ENCODE peak calls at places on chromosomes 12 and 14, in eight cellular contexts. F is K562, S is hepatocyte, T is ovary, E is upper lobe of left lung, A is A549, W is AG04450, O is left ventricle myocardium inferior. K is an unnamed sample. For H3K9me3, the result is how much of the 10 kb centered on the place peaks cover.

GRCh38 chr12:51954465-51955361 is 3.2 kb downstream of the ACVR1B start:
- DNase-seq in F (peak), S (peak), T (no peak), E (no peak), A (no peak), W (no peak), O (no peak), K (no peak)

GRCh38 chr12:12121022-12121421 is 50.3 kb downstream of the BCL2L14 start:
- DNase-seq in F (no peak), S (no peak), T (no peak), E (no peak), A (no peak), W (no peak), O (no peak), K (no peak)

GRCh38 chr14:33512201-33512600 is 438.7 kb downstream of the EGLN3 start:
- DNase-seq in F (no peak), S (no peak), T (no peak), E (no peak), A (no peak), W (no peak), O (no peak), K (no peak)

GRCh38 chr12:116454950-116455447 is 104.2 kb upstream of the MAP1LC3B2 start:
- DNase-seq in F (no peak), S (peak), T (no peak), E (no peak), A (peak), W (peak), O (no peak), K (no peak)

GRCh38 chr12:109707470-109707821 is 6.2 kb upstream of the FAM222A start:
- DNase-seq in F (no peak), S (no peak), T (no peak), E (no peak), A (no peak), W (no peak), O (no peak), K (no peak)

GRCh38 chr14:68232643-68233055 is 413.1 kb downstream of the RAD51B start:
- DNase-seq in F (peak), S (peak), T (peak), E (peak), A (peak), W (peak), O (no peak), K (no peak)

GRCh38 chr12:5505751-5506150 is 73.8 kb downstream of the NTF3 start:
- DNase-seq in F (no peak), S (no peak), T (no peak), E (no peak), A (no peak), W (no peak), O (no peak), K (no peak)

GRCh38 chr12:124758266-124759200 is 105.1 kb downstream of the SCARB1 start:
- DNase-seq in F (no peak), S (no peak), T (no peak), E (no peak), A (no peak), W (no peak), O (no peak), K (no peak)

GRCh38 chr14:48052973-48053372 is 377.6 kb upstream of the MDGA2 start:
- DNase-seq in F (no peak), S (no peak), T (no peak), E (no peak), A (no peak), W (no peak), O (no peak), K (no peak)

GRCh38 chr12:12583510-12583909 is 20.8 kb upstream of the DUSP16 start:
- DNase-seq in F (no peak), S (no peak), T (no peak), E (no peak), A (no peak), W (no peak), O (no peak), K (no peak)

GRCh38 chr12:53287741-53288216 is 7.6 kb upstream of the PFDN5 start:
- DNase-seq in F (peak), S (peak), T (peak), E (peak), A (peak), W (no peak), O (peak), K (peak)

GRCh38 chr14:33184587-33184986 is 245.9 kb downstream of the NPAS3 start:
- DNase-seq in F (peak), S (no peak), T (no peak), E (no peak), A (no peak), W (no peak), O (no peak), K (no peak)

GRCh38 chr12:2998789-2999264 is 39.6 kb downstream of the TEAD4 start:
- DNase-seq in F (peak), S (no peak), T (peak), E (no peak), A (no peak), W (peak), O (peak), K (no peak)

GRCh38 chr12:117140397-117141096 is 41.3 kb upstream of the TESC start:
- DNase-seq in F (no peak), S (no peak), T (no peak), E (peak), A (peak), W (no peak), O (no peak), K (no peak)

GRCh38 chr12:26938660-26939185 is 453 bp downstream of the FGFR1OP2 start:
- DNase-seq in F (no peak), S (no peak), T (no peak), E (peak), A (peak), W (no peak), O (no peak), K (peak)

GRCh38 chr14:63777024-63777423 is 49.2 kb upstream of the SGPP1 start:
- DNase-seq in F (no peak), S (peak), T (no peak), E (no peak), A (no peak), W (peak), O (no peak), K (no peak)

GRCh38 chr12:53781218-53781801 is 29.5 kb upstream of the CISTR start:
- DNase-seq in F (no peak), S (no peak), T (no peak), E (no peak), A (no peak), W (no peak), O (no peak), K (no peak)

GRCh38 chr14:69342928-69343525 is 55.1 kb downstream of the ERH start:
- DNase-seq in F (no peak), S (peak), T (no peak), E (no peak), A (no peak), W (no peak), O (no peak), K (no peak)

GRCh38 chr14:103819503-103820307 is 27.7 kb downstream of the PPP1R13B start:
- DNase-seq in F (no peak), S (peak), T (peak), E (peak), A (no peak), W (no peak), O (peak), K (no peak)

GRCh38 chr12:121590476-121591143 is 9.8 kb upstream of the KDM2B start:
- DNase-seq in F (peak), S (no peak), T (no peak), E (no peak), A (no peak), W (no peak), O (no peak), K (peak)

GRCh38 chr14:83734431-83734830 is 1795.5 kb upstream of the FLRT2 start:
- DNase-seq in F (no peak), S (no peak), T (no peak), E (no peak), A (no peak), W (no peak), O (no peak), K (no peak)

DNA sequence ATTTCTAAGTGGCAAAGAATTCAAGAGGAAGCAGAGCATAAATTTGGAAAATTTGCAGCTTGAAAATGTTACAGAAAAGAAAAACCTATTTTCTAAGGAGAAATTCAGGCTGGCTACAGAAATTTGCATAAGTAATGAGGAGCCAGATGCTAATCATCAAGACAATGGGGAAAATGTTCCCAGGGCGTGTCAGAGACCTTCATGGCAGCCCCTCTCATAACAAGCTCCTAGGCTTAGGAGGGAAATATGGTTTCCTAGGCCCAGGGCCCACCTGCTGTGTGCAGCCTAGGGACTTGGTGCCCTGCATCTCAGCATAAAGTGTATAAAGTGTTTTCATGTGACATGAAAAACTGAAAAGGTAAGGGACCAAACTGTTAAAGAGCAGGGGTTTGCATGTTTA is 1796.3 kb upstream of the FLRT2 start:
- DNase-seq in F (no peak), S (no peak), T (no peak), E (no peak), A (no peak), W (no peak), O (no peak), K (no peak)
- H3K9me3 ChIP-seq in F (under half), S (under half), T (under half), E (under half), A (under half), W (under half), O (under half), K (under half)

DNA sequence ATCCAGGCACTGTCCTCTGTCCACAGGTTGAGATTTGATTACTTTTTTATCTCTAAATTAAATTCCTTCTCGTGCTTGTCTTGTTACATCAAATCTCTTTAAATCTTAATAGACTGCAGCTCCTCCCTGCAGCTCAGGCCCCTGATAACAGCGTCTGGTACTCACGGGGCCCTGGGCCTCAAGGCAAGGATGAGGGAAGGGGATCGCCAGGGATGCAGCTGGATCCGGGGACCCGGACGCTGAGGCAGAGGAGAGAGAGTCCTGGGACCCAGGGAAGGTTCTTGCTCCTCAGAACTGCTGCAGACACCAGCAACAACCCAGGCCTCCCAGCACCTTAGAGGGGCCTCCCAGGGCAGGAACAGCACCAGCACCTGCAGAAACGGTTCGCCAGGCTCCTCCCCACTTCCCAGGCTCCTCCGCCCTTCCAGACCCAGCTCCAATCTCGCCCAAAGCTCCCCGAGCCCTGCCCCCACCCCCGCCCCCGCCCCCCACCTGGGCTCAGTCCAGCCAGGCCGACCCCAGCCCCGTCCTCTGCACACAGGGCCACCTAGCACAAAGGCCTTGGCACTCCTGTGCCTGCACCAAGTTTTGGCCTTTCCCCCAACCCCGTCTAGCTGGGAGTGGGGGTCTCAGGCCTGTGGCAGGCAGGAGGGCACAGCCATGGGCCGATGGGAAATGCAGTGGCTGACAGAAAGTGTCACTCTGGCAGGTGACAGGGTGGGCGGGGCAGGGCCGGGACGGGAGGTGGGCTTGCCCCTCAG is 60.3 kb upstream of the GALNT9 start:
- DNase-seq in F (no peak), S (no peak), T (no peak), E (no peak), A (no peak), W (no peak), O (no peak), K (no peak)
- H3K9me3 ChIP-seq in F (under half), S (under half), T (under half), E (under half), A (under half), W (under half), O (under half), K (under half)

GRCh38 chr14:26216797-26217196 is 381.0 kb downstream of the NOVA1 start:
- DNase-seq in F (no peak), S (no peak), T (no peak), E (no peak), A (no peak), W (no peak), O (no peak), K (no peak)

GRCh38 chr14:26218858-26219257 is 379.0 kb downstream of the NOVA1 start:
- DNase-seq in F (no peak), S (no peak), T (no peak), E (no peak), A (no peak), W (no peak), O (no peak), K (no peak)

DNA sequence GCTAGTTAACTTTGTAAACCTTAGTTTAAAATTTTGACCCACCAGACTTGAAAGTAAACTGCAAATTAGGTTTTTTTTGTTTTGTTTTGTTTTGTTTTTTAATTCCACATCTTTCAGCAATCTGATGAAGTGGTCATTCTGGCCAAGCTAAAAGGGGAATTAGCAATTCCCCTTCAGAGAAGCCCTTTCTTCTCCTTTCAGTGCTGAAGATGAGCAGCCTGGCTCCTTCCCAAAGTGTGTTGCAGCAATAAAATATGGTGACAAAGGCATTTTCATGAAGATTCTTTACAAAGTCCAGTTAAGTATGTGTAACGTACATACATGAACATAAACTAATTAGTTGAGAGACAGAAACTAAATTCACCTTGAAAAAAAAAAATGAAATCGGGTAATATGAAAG is 380.1 kb downstream of the NOVA1 start:
- DNase-seq in F (no peak), S (no peak), T (no peak), E (no peak), A (no peak), W (no peak), O (no peak), K (no peak)
- H3K9me3 ChIP-seq in F (under half), S (under half), T (under half), E (under half), A (under half), W (under half), O (under half), K (under half)

GRCh38 chr14:97625512-97625911 is 828.3 kb downstream of the VRK1 start:
- DNase-seq in F (no peak), S (no peak), T (no peak), E (no peak), A (no peak), W (no peak), O (no peak), K (no peak)
- H3K9me3 ChIP-seq in F (under half), S (under half), T (under half), E (under half), A (under half), W (under half), O (under half), K (under half)

GRCh38 chr14:106062502-106063272 is 536.3 kb downstream of the TMEM121 start:
- DNase-seq in F (no peak), S (no peak), T (no peak), E (no peak), A (no peak), W (no peak), O (no peak), K (no peak)
- H3K9me3 ChIP-seq in F (under half), S (under half), T (under half), E (under half), A (under half), W (under half), O (under half), K (under half)

K was measured in T-helper 17 cell.